ENCODE peak calls at places on chromosomes 6 and 20, in six cellular contexts. H is GM23248, K is uterus, O is astrocyte, J is adrenal gland, P is upper lobe of left lung. F is an unnamed sample.

GRCh38 chr6:167825759-167826229 is 917 bp upstream of the AFDN start:
- DNase-seq in H (peak; percentile 76), K (peak; percentile 46), O (no peak), J (peak; percentile 49), P (peak; percentile 78), F (peak; percentile 84)

GRCh38 chr6:6890400-6890858 is 217.3 kb upstream of the RREB1 start:
- DNase-seq in H (peak; percentile 48), K (peak; percentile 37), O (no peak), J (peak; percentile 84), P (no peak), F (peak; percentile 69)

GRCh38 chr6:37005827-37006514 is 516 bp downstream of the FGD2 start:
- DNase-seq in H (no peak), K (no peak), O (no peak), J (no peak), P (no peak), F (peak; percentile 43)

GRCh38 chr6:36101691-36102090 is 28.6 kb upstream of the MAPK13 start:
- DNase-seq in H (no peak), K (no peak), O (no peak), J (no peak), P (no peak), F (no peak)

GRCh38 chr20:62685781-62686555 is 22.7 kb upstream of the NTSR1 start:
- DNase-seq in H (no peak), K (no peak), O (no peak), J (no peak), P (peak; percentile 86), F (peak; percentile 58)

GRCh38 chr6:37251211-37251610 is 6.4 kb upstream of the TBC1D22B start:
- DNase-seq in H (peak; percentile 72), K (no peak), O (no peak), J (no peak), P (no peak), F (no peak)

GRCh38 chr6:100880149-100880900 is 804 bp downstream of the ASCC3 start:
- DNase-seq in H (peak; percentile 72), K (no peak), O (peak; percentile 16), J (peak; percentile 13), P (no peak), F (peak; percentile 20)

GRCh38 chr6:3850451-3851203 is 1.5 kb downstream of the FAM50B start:
- DNase-seq in H (no peak), K (no peak), O (no peak), J (no peak), P (no peak), F (no peak)

GRCh38 chr6:144156334-144156733 is 6.0 kb downstream of the STX11 start:
- DNase-seq in H (no peak), K (no peak), O (no peak), J (no peak), P (no peak), F (no peak)

GRCh38 chr6:158039178-158039557 is 57.5 kb downstream of the SYNJ2 start:
- DNase-seq in H (no peak), K (no peak), O (peak; percentile 72), J (no peak), P (no peak), F (no peak)

GRCh38 chr20:38301283-38301682 is 2.7 kb upstream of the BPI start:
- DNase-seq in H (no peak), K (no peak), O (no peak), J (no peak), P (no peak), F (no peak)

GRCh38 chr6:12309070-12309469 is 18.9 kb downstream of the EDN1 start:
- DNase-seq in H (no peak), K (no peak), O (no peak), J (no peak), P (no peak), F (no peak)

GRCh38 chr6:158043586-158044524 is 62.2 kb downstream of the SYNJ2 start:
- DNase-seq in H (peak; percentile 49), K (no peak), O (no peak), J (peak; percentile 90), P (no peak), F (peak; percentile 74)

GRCh38 chr20:22529150-22530019 is 55.0 kb downstream of the FOXA2 start:
- DNase-seq in H (no peak), K (no peak), O (no peak), J (no peak), P (no peak), F (no peak)

GRCh38 chr6:159389695-159390094 is 220.5 kb downstream of the FNDC1 start:
- DNase-seq in H (no peak), K (no peak), O (no peak), J (no peak), P (no peak), F (no peak)

GRCh38 chr6:159395614-159396013 is 226.4 kb downstream of the FNDC1 start:
- DNase-seq in H (no peak), K (no peak), O (no peak), J (no peak), P (no peak), F (no peak)

GRCh38 chr6:159390384-159390783 is 221.2 kb downstream of the FNDC1 start:
- DNase-seq in H (peak; percentile 7), K (no peak), O (peak; percentile 41), J (peak; percentile 12), P (no peak), F (no peak)
- H3K9me3 ChIP-seq in H (no peaks in the 10 kb centered on the region), K (no peaks in the 10 kb centered on the region), O (no peaks in the 10 kb centered on the region), J (no peaks in the 10 kb centered on the region), P (no peaks in the 10 kb centered on the region), F (no peaks in the 10 kb centered on the region)

DNA sequence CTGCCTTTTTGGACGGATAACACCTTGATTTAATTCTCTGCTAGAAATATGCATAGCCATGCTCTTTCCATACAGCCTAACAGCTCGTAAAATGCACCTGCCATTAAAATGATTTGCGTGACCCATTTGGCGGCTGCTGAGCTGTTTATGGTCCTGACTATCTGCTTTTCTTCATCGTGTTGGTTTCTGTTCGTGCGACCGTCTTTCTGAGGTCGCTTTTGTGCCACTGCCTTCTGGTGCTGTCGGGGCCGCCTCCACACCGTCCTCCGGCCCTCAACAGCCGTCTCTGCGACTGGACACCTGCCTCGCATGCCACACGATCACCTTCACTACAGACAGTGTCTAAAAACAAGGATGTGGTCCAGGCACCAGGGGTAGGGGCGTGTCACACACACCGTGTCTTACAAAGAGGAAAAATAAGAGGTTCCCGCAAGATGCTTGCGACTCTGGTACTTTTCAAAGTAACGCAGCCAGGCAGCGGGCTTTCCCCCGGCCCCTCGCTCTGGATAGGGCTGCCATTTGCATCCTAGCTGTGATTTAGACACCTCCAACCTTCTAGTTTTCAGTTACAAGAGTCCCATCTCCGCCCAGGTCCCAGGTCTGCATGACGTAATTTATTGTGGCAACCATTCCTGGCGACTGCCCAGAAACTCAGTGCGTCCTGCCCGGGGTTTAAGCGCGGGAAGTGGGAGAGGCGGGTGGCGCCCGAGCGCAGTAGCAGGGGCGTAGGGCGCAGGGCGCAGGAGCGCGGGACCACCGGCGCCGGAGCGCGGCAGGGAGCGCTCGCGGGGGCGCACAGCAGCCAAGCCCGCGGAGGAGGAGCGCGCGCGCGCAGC is at the start of gene STMND1:
- DNase-seq in H (peak; percentile 66), K (peak; percentile 43), O (peak; percentile 22), J (peak; percentile 28), P (peak; percentile 48), F (peak; percentile 86)
- H3K27ac ChIP-seq in H (no peak within 1 kb of the TSS), K (no peak within 1 kb of the TSS), O (no peak within 1 kb of the TSS), J (no peak within 1 kb of the TSS), P (no peak within 1 kb of the TSS), F (no peak within 1 kb of the TSS)

GRCh38 chr6:130888246-130888645 is 61.0 kb downstream of the SMLR1 start:
- DNase-seq in H (no peak), K (no peak), O (no peak), J (no peak), P (no peak), F (no peak)

GRCh38 chr6:130889423-130889822 is 62.2 kb downstream of the SMLR1 start:
- DNase-seq in H (no peak), K (no peak), O (no peak), J (no peak), P (no peak), F (no peak)

GRCh38 chr6:130890531-130890950 is 63.3 kb downstream of the SMLR1 start:
- DNase-seq in H (peak; percentile 56), K (no peak), O (peak; percentile 84), J (no peak), P (no peak), F (no peak)

GRCh38 chr6:130885392-130886192 is 58.4 kb downstream of the SMLR1 start:
- DNase-seq in H (peak; percentile 71), K (peak; percentile 58), O (peak; percentile 55), J (peak; percentile 74), P (peak; percentile 49), F (peak; percentile 83)

GRCh38 chr6:130886965-130887364 is 59.8 kb downstream of the SMLR1 start:
- DNase-seq in H (no peak), K (no peak), O (no peak), J (no peak), P (no peak), F (no peak)
- H3K9me3 ChIP-seq in H (no peaks in the 10 kb centered on the region), K (no peaks in the 10 kb centered on the region), O (no peaks in the 10 kb centered on the region), J (no peaks in the 10 kb centered on the region), P (no peaks in the 10 kb centered on the region), F (no peaks in the 10 kb centered on the region)

GRCh38 chr20:50124496-50124895 is 11.5 kb upstream of the UBE2V1 start:
- DNase-seq in H (no peak), K (no peak), O (no peak), J (no peak), P (no peak), F (no peak)
- H3K27ac ChIP-seq in H (no peak overlapping the region), K (no peak overlapping the region), O (no peak overlapping the region), J (no peak overlapping the region), P (no peak overlapping the region), F (no peak overlapping the region)

GRCh38 chr20:51300104-51300503 is 242.4 kb downstream of the NFATC2 start:
- DNase-seq in H (no peak), K (no peak), O (no peak), J (no peak), P (no peak), F (no peak)

GRCh38 chr20:51303731-51304670 is 238.5 kb downstream of the NFATC2 start:
- DNase-seq in H (no peak), K (no peak), O (no peak), J (no peak), P (no peak), F (no peak)

GRCh38 chr20:51301026-51301425 is 241.5 kb downstream of the NFATC2 start:
- DNase-seq in H (no peak), K (no peak), O (no peak), J (no peak), P (no peak), F (no peak)

GRCh38 chr20:51298141-51298540 is 244.4 kb downstream of the NFATC2 start:
- DNase-seq in H (no peak), K (no peak), O (no peak), J (no peak), P (no peak), F (no peak)

DNA sequence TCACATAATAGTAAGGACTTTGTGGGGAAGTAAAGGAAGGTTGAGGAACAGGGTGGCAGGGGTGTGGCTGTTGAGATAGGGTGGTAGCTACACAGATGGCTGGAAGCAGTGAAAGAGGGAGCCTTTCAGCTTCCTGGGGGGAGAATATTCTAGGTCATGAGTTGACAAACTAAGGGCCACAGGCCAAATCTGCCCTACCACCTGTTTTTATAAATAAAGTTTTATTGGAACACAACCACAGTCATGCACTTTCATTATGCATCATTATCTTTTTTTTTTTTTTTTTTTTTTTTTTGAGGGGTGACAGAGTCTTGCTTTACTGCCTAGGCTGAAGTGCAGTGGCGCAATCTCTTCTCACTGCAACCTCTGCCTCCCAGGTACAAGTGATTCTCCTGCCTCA is 243.1 kb downstream of the NFATC2 start:
- DNase-seq in H (no peak), K (no peak), O (no peak), J (no peak), P (no peak), F (no peak)
- H3K9me3 ChIP-seq in H (no peaks in the 10 kb centered on the region), K (no peaks in the 10 kb centered on the region), O (peaks cover 16% of the 10 kb centered on the region), J (no peaks in the 10 kb centered on the region), P (no peaks in the 10 kb centered on the region), F (no peaks in the 10 kb centered on the region)

GRCh38 chr20:63698739-63699465 is 2.5 kb downstream of the TNFRSF6B start:
- DNase-seq in H (peak; percentile 93), K (peak; percentile 65), O (peak; percentile 86), J (peak; percentile 92), P (peak; percentile 19), F (no peak)
- H3K27ac ChIP-seq in H (peak overlapping the region; percentile 87), K (no peak overlapping the region), O (peak overlapping the region; percentile 87), J (peak overlapping the region; percentile 92), P (peak overlapping the region; percentile 77), F (no peak overlapping the region)